ENCODE peak calls at places on chromosomes 12 and 14, in ten cellular contexts. F is A549; Z is GM13977; J is CD4-positive, alpha-beta T cell; B is glutamatergic neuron; C is tibial artery; X is BE2C; Q is fibroblast of mammary gland; V is B cell; S is fibroblast of villous mesenchyme. Y is an unnamed sample.
A peak's percentile ranks its signal among the peaks of the same experiment; 100 is the strongest.

GRCh38 chr12:48820406-48820805 is 2.1 kb downstream of the CACNB3 start:
- DNase-seq in F (no peak), Z (no peak), J (no peak), B (no peak), C (no peak), X (no peak), Q (no peak), V (no peak), S (no peak), Y (no peak)

GRCh38 chr12:7959278-7960063 is 23.5 kb upstream of the SLC2A3 start:
- DNase-seq in F (no peak), Z (no peak), J (peak; percentile 37), B (no peak), C (no peak), X (no peak), Q (peak; percentile 16), V (peak; percentile 50), S (no peak), Y (peak; percentile 63)

GRCh38 chr12:79848321-79848720 is 86.6 kb downstream of the PPP1R12A start:
- DNase-seq in F (no peak), Z (no peak), J (no peak), B (no peak), C (no peak), X (no peak), Q (no peak), V (no peak), S (peak; percentile 45), Y (peak; percentile 8)

GRCh38 chr12:96500686-96501085 is 11.3 kb downstream of the CFAP54 start:
- DNase-seq in F (no peak), Z (no peak), J (no peak), B (no peak), C (no peak), X (no peak), Q (peak; percentile 53), V (no peak), S (peak; percentile 51), Y (no peak)

GRCh38 chr12:99455350-99456037 is 192.1 kb upstream of the GARIN6 start:
- DNase-seq in F (peak; percentile 6), Z (no peak), J (no peak), B (no peak), C (no peak), X (no peak), Q (peak; percentile 51), V (no peak), S (peak; percentile 38), Y (no peak)

GRCh38 chr12:123602651-123603195 is 824 bp downstream of the DDX55 start:
- DNase-seq in F (no peak), Z (no peak), J (no peak), B (no peak), C (no peak), X (no peak), Q (peak; percentile 12), V (no peak), S (peak; percentile 33), Y (peak; percentile 38)

GRCh38 chr12:52256165-52256935 is 18.1 kb upstream of the KRT86 start:
- DNase-seq in F (peak; percentile 38), Z (no peak), J (no peak), B (no peak), C (no peak), X (no peak), Q (no peak), V (no peak), S (no peak), Y (no peak)

GRCh38 chr14:99189201-99189801 is 82.7 kb downstream of the BCL11B start:
- DNase-seq in F (no peak), Z (no peak), J (peak; percentile 56), B (no peak), C (no peak), X (no peak), Q (no peak), V (no peak), S (no peak), Y (peak; percentile 73)

GRCh38 chr14:41749425-41749824 is 142.7 kb downstream of the LRFN5 start:
- DNase-seq in F (no peak), Z (no peak), J (no peak), B (no peak), C (no peak), X (no peak), Q (peak; percentile 56), V (no peak), S (peak; percentile 19), Y (no peak)

GRCh38 chr14:60646202-60646886 is 2.9 kb downstream of the SIX1 start:
- DNase-seq in F (no peak), Z (no peak), J (no peak), B (peak; percentile 51), C (peak; percentile 68), X (no peak), Q (no peak), V (no peak), S (no peak), Y (no peak)

GRCh38 chr12:101619026-101619827 is 24.5 kb downstream of the MYBPC1 start:
- DNase-seq in F (no peak), Z (no peak), J (no peak), B (no peak), C (no peak), X (no peak), Q (no peak), V (no peak), S (no peak), Y (no peak)

GRCh38 chr12:10466311-10466710 is 13.1 kb upstream of the KLRC1 start:
- DNase-seq in F (no peak), Z (no peak), J (no peak), B (no peak), C (no peak), X (no peak), Q (no peak), V (no peak), S (no peak), Y (no peak)

GRCh38 chr14:77761205-77761931 is 412 bp upstream of the SNW1 start:
- DNase-seq in F (peak; percentile 58), Z (no peak), J (no peak), B (peak; percentile 26), C (peak; percentile 55), X (peak; percentile 47), Q (peak; percentile 93), V (no peak), S (peak; percentile 53), Y (peak; percentile 6)

GRCh38 chr12:98438826-98439225 is 76.6 kb upstream of the TMPO start:
- DNase-seq in F (no peak), Z (no peak), J (no peak), B (no peak), C (no peak), X (no peak), Q (no peak), V (no peak), S (no peak), Y (no peak)

GRCh38 chr14:100786131-100786530 is 39.8 kb upstream of the MEG3 start:
- DNase-seq in F (no peak), Z (no peak), J (no peak), B (no peak), C (no peak), X (peak; percentile 5), Q (no peak), V (no peak), S (no peak), Y (no peak)

GRCh38 chr14:94670692-94671285 is 58.6 kb downstream of the SERPINA3 start:
- DNase-seq in F (no peak), Z (no peak), J (no peak), B (no peak), C (no peak), X (no peak), Q (no peak), V (no peak), S (no peak), Y (no peak)

GRCh38 chr14:52125885-52126284 is 57.0 kb upstream of the NID2 start:
- DNase-seq in F (no peak), Z (no peak), J (no peak), B (no peak), C (no peak), X (no peak), Q (no peak), V (no peak), S (no peak), Y (no peak)

GRCh38 chr14:91279354-91279753 is 34.9 kb upstream of the GPR68 start:
- DNase-seq in F (no peak), Z (no peak), J (no peak), B (no peak), C (no peak), X (no peak), Q (no peak), V (no peak), S (no peak), Y (no peak)

GRCh38 chr12:128694445-128694844 is 129.3 kb downstream of the SLC15A4 start:
- DNase-seq in F (no peak), Z (no peak), J (no peak), B (no peak), C (no peak), X (no peak), Q (no peak), V (no peak), S (no peak), Y (no peak)

DNA sequence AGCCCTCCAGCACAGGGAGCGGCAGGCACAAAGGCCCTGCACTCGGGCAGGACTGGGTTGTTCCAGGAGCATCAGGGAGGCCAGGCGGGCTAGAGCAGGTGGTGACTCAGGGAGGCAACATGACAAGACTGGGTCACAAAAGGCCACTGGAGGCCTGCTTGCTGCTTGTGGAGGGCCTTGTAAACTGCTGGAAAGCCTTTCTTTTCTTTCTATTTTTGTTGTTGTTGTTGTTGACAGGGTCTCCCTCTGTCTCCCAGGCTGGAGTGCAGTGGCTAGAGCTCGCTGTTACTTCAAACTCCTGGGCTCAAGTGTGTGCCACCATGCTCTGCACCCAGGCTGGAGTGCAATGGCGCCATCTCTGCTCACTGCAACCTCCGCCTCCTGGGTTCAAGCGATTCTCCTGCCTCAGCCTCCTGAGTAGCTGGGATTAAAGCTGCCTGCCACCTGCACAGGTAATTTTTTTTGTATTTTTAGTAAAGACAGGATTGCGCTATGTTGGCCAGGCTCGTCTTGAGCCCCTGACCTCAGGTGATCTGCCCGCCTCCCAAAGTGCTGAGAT is 11.8 kb upstream of the RCOR1 start:
- DNase-seq in F (no peak), Z (no peak), J (no peak), B (no peak), C (no peak), X (peak; percentile 47), Q (no peak), V (no peak), S (no peak), Y (no peak)
- TF ChIP-seq CTCF in F (no peak), Z (no peak), J (no peak), B (no peak), C (no peak), X (no peak), Q (no peak), V (no peak), S (no peak), Y (no peak)

GRCh38 chr14:45364565-45364964 is 111.6 kb upstream of the MIS18BP1 start:
- DNase-seq in F (no peak), Z (no peak), J (no peak), B (no peak), C (no peak), X (no peak), Q (no peak), V (no peak), S (no peak), Y (no peak)
- TF ChIP-seq CTCF in F (no peak), Z (no peak), J (no peak), B (no peak), C (no peak), X (no peak), Q (no peak), V (no peak), S (no peak), Y (no peak)

GRCh38 chr12:57726884-57727757 is 11.4 kb downstream of the AGAP2 start:
- DNase-seq in F (no peak), Z (peak; percentile 20), J (no peak), B (peak; percentile 42), C (no peak), X (peak; percentile 57), Q (peak; percentile 44), V (no peak), S (peak; percentile 26), Y (no peak)
- TF ChIP-seq CTCF in F (no peak), Z (no peak), J (no peak), B (no peak), C (peak; percentile 31), X (peak; percentile 34), Q (peak; percentile 19), V (no peak), S (peak; percentile 52), Y (no peak)

GRCh38 chr12:30754750-30755394 is at the start of gene CAPRIN2:
- DNase-seq in F (peak; percentile 87), Z (peak; percentile 94), J (peak; percentile 86), B (peak; percentile 97), C (peak; percentile 94), X (peak; percentile 98), Q (peak; percentile 89), V (peak; percentile 93), S (peak; percentile 96), Y (peak; percentile 93)
- TF ChIP-seq CTCF in F (peak; percentile 43), Z (peak; percentile 45), J (peak; percentile 18), B (no peak), C (peak; percentile 29), X (peak; percentile 24), Q (no peak), V (peak; percentile 29), S (peak; percentile 28), Y (no peak)